ENCODE peak calls at places on chromosome 16, in five cellular contexts. A, K, F, I and J are unnamed samples.

GRCh38 chr16:81997738-81998137 is 13.5 kb downstream of the SDR42E1 start:
- DNase-seq in A (no peak), K (no peak), F (peak), I (no peak), J (no peak)

GRCh38 chr16:89701425-89702406 is at the start of gene SPATA2L:
- DNase-seq in A (peak), K (peak), F (peak), I (peak), J (peak)

GRCh38 chr16:89142474-89143197 is 28.9 kb upstream of the CDH15 start:
- DNase-seq in A (no peak), K (no peak), F (no peak), I (no peak), J (no peak)

GRCh38 chr16:765971-766819 is 5.7 kb downstream of the MSLN start:
- DNase-seq in A (no peak), K (no peak), F (no peak), I (no peak), J (no peak)

GRCh38 chr16:69566437-69567030 is 768 bp downstream of the NFAT5 start:
- DNase-seq in A (peak), K (peak), F (no peak), I (no peak), J (peak)

GRCh38 chr16:86942469-86943175 is 364.3 kb downstream of the FOXL1 start:
- DNase-seq in A (no peak), K (no peak), F (peak), I (no peak), J (no peak)

GRCh38 chr16:55367796-55368195 is 43.8 kb downstream of the IRX6 start:
- DNase-seq in A (no peak), K (no peak), F (peak), I (no peak), J (no peak)

GRCh38 chr16:50303605-50304466 is 37.5 kb downstream of the ADCY7 start:
- DNase-seq in A (peak), K (no peak), F (no peak), I (no peak), J (no peak)

GRCh38 chr16:31453255-31454204 is 5.8 kb upstream of the ARMC5 start:
- DNase-seq in A (peak), K (no peak), F (no peak), I (no peak), J (no peak)

GRCh38 chr16:58051296-58051695 is 25.7 kb downstream of the MMP15 start:
- DNase-seq in A (no peak), K (no peak), F (no peak), I (no peak), J (no peak)

GRCh38 chr16:88881090-88881580 is 14.7 kb upstream of the PABPN1L start:
- DNase-seq in A (no peak), K (no peak), F (no peak), I (no peak), J (no peak)

GRCh38 chr16:84616515-84616914 is 1.4 kb downstream of the COTL1 start:
- DNase-seq in A (no peak), K (no peak), F (no peak), I (no peak), J (no peak)

GRCh38 chr16:10090816-10091215 is 91.4 kb downstream of the GRIN2A start:
- DNase-seq in A (no peak), K (no peak), F (peak), I (no peak), J (no peak)

GRCh38 chr16:77459534-77460412 is 24.9 kb upstream of the ADAMTS18 start:
- DNase-seq in A (no peak), K (no peak), F (no peak), I (no peak), J (no peak)

GRCh38 chr16:69057400-69058378 is 47.8 kb upstream of the HAS3 start:
- DNase-seq in A (no peak), K (no peak), F (peak), I (no peak), J (no peak)

GRCh38 chr16:27718767-27719445 is 169.0 kb downstream of the KATNIP start:
- DNase-seq in A (peak), K (no peak), F (no peak), I (peak), J (peak)

GRCh38 chr16:709651-710499 is 4.3 kb upstream of the FBXL16 start:
- DNase-seq in A (no peak), K (no peak), F (no peak), I (peak), J (peak)

GRCh38 chr16:81505011-81505660 is 60.5 kb downstream of the CMIP start:
- DNase-seq in A (no peak), K (no peak), F (no peak), I (no peak), J (peak)

GRCh38 chr16:87575027-87575804 is 27.1 kb upstream of the JPH3 start:
- DNase-seq in A (no peak), K (no peak), F (no peak), I (no peak), J (no peak)

GRCh38 chr16:12091569-12092346 is 115.2 kb downstream of the SNX29 start:
- DNase-seq in A (peak), K (no peak), F (no peak), I (no peak), J (no peak)

GRCh38 chr16:30652718-30653117 is 2.0 kb downstream of the PRR14 start:
- DNase-seq in A (no peak), K (no peak), F (no peak), I (no peak), J (no peak)

GRCh38 chr16:67326472-67327309 is at the start of the genes KCTD19 and LRRC36:
- DNase-seq in A (peak), K (peak), F (peak), I (no peak), J (no peak)

GRCh38 chr16:73116576-73116975 is 68.6 kb upstream of the ZFHX3 start:
- DNase-seq in A (no peak), K (no peak), F (no peak), I (no peak), J (no peak)

GRCh38 chr16:4801962-4802658 is at the start of gene ROGDI:
- DNase-seq in A (peak), K (peak), F (peak), I (no peak), J (peak)

GRCh38 chr16:87344931-87345631 is 27.9 kb upstream of the C16orf95 start:
- DNase-seq in A (no peak), K (no peak), F (no peak), I (no peak), J (no peak)

GRCh38 chr16:67481561-67482259 is 753 bp upstream of the ATP6V0D1 start:
- DNase-seq in A (peak), K (peak), F (no peak), I (no peak), J (no peak)

GRCh38 chr16:2686912-2687507 is 4.7 kb downstream of the KCTD5 start:
- DNase-seq in A (no peak), K (no peak), F (no peak), I (no peak), J (peak)